ENCODE peak calls at places on chromosomes 11 and 22, in four cellular contexts. B, X, Q and I are unnamed samples.
A peak's percentile ranks its signal among the peaks of the same experiment; 100 is the strongest.

GRCh38 chr11:65921033-65921555 is 1.9 kb downstream of the DRAP1 start:
- DNase-seq in Q (no peak), X (no peak), B (no peak), I (no peak)

GRCh38 chr11:48081151-48082010 is 101.0 kb downstream of the PTPRJ start:
- DNase-seq in X (no peak), B (peak; percentile 35), Q (no peak), I (no peak)

GRCh38 chr11:130002352-130002845 is at the start of gene PRDM10:
- DNase-seq in X (peak; percentile 75), B (peak; percentile 96), Q (peak; percentile 92), I (peak; percentile 93)

GRCh38 chr11:104524276-104524675 is 360.3 kb upstream of the PDGFD start:
- DNase-seq in X (no peak), B (peak; percentile 32), Q (no peak), I (no peak)

GRCh38 chr11:64531906-64532312 is 59.1 kb upstream of the SLC22A12 start:
- DNase-seq in X (no peak), Q (peak; percentile 44), B (no peak), I (no peak)

GRCh38 chr11:64334764-64335741 is 5.0 kb upstream of the CCDC88B start:
- DNase-seq in X (peak; percentile 77), Q (no peak), B (peak; percentile 70), I (no peak)

GRCh38 chr11:27864046-27865025 is 164.1 kb upstream of the BDNF start:
- DNase-seq in X (no peak), B (no peak), Q (peak; percentile 61), I (no peak)

GRCh38 chr11:43943357-43943930 is 1.0 kb downstream of the C11orf96 start:
- DNase-seq in B (peak; percentile 41), X (no peak), Q (peak; percentile 64), I (no peak)

GRCh38 chr11:44286268-44286880 is 23.6 kb downstream of the ALX4 start:
- DNase-seq in Q (peak; percentile 79), B (peak; percentile 70), X (peak; percentile 93), I (peak; percentile 34)

GRCh38 chr11:843086-843704 is 543 bp downstream of the TSPAN4 start:
- DNase-seq in X (no peak), B (peak; percentile 54), Q (no peak), I (peak; percentile 45)

GRCh38 chr22:42330953-42331525 is 60.6 kb upstream of the TCF20 start:
- DNase-seq in Q (no peak), X (no peak), B (no peak), I (peak; percentile 42)

GRCh38 chr22:16974298-16975084 is 33.5 kb downstream of the GAB4 start:
- DNase-seq in X (no peak), B (no peak), Q (no peak), I (no peak)

GRCh38 chr22:38267086-38267485 is 5.7 kb downstream of the TMEM184B start:
- DNase-seq in Q (no peak), X (no peak), B (no peak), I (no peak)

GRCh38 chr22:39877079-39877682 is 16.4 kb downstream of the ENTHD1 start:
- DNase-seq in Q (no peak), X (no peak), B (no peak), I (no peak)

GRCh38 chr11:72006309-72007088 is 7.8 kb downstream of the IL18BP start:
- DNase-seq in B (no peak), Q (no peak), X (no peak), I (no peak)

GRCh38 chr11:62851807-62852522 is 12.6 kb upstream of the WDR74 start:
- DNase-seq in Q (no peak), B (no peak), X (no peak), I (no peak)
- H3K4me3 ChIP-seq in Q (no peak overlapping the region), B (no peak overlapping the region), X (no peak overlapping the region), I (no peak overlapping the region)

GRCh38 chr22:47286590-47286989 is 524.1 kb downstream of the TBC1D22A start:
- DNase-seq in B (no peak), X (no peak), Q (no peak), I (no peak)
- H3K9me3 ChIP-seq in B (no peaks in the 10 kb centered on the region), X (no peaks in the 10 kb centered on the region), Q (no peaks in the 10 kb centered on the region), I (no peaks in the 10 kb centered on the region)

GRCh38 chr11:14339356-14339755 is 19.6 kb downstream of the RRAS2 start:
- DNase-seq in X (no peak), B (no peak), Q (no peak), I (no peak)

GRCh38 chr11:14336507-14337503 is 22.2 kb downstream of the RRAS2 start:
- DNase-seq in B (peak; percentile 73), X (no peak), Q (no peak), I (no peak)

GRCh38 chr11:14342906-14343305 is 16.1 kb downstream of the RRAS2 start:
- DNase-seq in Q (no peak), X (no peak), B (peak; percentile 69), I (no peak)

GRCh38 chr11:14341968-14342367 is 17.0 kb downstream of the RRAS2 start:
- DNase-seq in B (no peak), X (no peak), Q (no peak), I (no peak)

DNA sequence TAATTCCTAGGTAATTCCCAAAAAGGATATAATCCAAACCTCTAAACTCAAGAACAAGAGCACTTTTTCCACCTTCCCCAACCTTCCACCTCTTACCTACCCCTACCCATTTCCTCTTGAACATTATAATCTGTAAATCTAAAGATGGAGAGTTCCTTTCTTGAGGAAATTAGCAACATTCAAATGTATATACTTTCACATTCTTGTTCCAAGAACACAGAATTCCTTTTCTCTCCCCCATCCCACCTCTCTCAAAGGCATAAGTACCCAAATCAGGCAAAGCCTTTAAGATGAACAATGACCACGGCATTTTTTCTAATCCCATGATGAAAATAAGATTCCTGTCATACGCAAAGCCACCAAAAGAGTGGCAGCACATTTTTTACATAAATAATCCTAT is 18.3 kb downstream of the RRAS2 start:
- DNase-seq in X (peak; percentile 69), Q (no peak), B (no peak), I (peak; percentile 52)
- H3K4me1 ChIP-seq in X (no peaks in the 10 kb centered on the region), Q (peaks cover 2% of the 10 kb centered on the region), B (peaks cover 54% of the 10 kb centered on the region), I (peaks cover 29% of the 10 kb centered on the region)

GRCh38 chr11:62925745-62926668 is 4.8 kb upstream of the CHRM1 start:
- DNase-seq in Q (no peak), X (no peak), B (peak; percentile 34), I (no peak)
- H3K4me3 ChIP-seq in Q (no peak overlapping the region), X (peak overlapping the region; percentile 64), B (peak overlapping the region; percentile 37), I (no peak overlapping the region)

DNA sequence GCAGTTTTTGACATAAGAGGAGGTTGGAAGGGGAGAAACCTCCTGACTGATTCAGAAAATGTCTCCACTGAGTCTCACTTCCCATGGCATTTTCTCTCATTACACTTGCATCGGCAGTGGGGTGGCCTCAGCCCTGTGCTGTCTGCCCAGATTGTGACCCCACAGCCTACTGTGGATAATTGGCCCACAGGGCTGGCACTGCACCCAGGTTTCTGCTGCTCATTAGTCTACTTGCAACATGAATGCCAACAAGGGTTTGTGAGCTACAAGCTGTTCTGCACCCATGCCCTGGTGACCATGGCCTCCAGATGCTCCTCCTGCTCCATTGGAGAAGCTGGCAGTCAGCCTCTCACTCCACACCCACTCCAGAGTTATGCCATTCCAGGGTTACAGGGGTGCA is 296.0 kb downstream of the CTTN start:
- DNase-seq in X (no peak), Q (peak; percentile 30), B (no peak), I (no peak)
- H3K9me3 ChIP-seq in X (peaks cover 21% of the 10 kb centered on the region), Q (no peaks in the 10 kb centered on the region), B (peaks cover 2% of the 10 kb centered on the region), I (no peaks in the 10 kb centered on the region)

GRCh38 chr22:20243545-20244249 is 24.4 kb downstream of the RTN4R start:
- DNase-seq in Q (no peak), B (peak; percentile 56), X (no peak), I (peak; percentile 30)
- H3K4me1 ChIP-seq in Q (no peaks in the 10 kb centered on the region), B (peaks cover 4% of the 10 kb centered on the region), X (peaks cover 49% of the 10 kb centered on the region), I (no peaks in the 10 kb centered on the region)

DNA sequence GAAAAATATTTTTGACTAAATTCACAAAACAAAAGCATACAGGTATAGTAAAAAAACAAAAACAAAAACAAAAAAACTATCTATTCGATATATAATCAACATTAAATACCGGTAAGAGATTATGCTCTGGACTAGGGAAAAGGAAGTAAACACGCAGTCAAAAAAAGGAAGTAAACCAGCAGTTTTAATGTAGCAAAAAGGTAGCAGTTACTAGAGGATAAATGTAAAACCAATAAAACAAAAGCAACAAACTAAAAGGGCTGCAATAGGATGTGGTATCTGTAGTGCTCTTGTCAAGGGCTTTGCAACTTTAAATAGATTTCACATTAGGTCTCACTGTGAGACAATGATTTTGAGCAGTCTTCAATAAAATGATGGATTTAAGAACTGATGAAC is 2.4 kb downstream of the TRIM22 start:
- DNase-seq in B (no peak), Q (no peak), X (no peak), I (no peak)
- H3K4me3 ChIP-seq in B (peak overlapping the region; percentile 89), Q (no peak overlapping the region), X (no peak overlapping the region), I (peak overlapping the region; percentile 29)

GRCh38 chr22:48442663-48443062 is 1385.0 kb downstream of the BRD1 start:
- DNase-seq in Q (no peak), X (no peak), B (no peak), I (no peak)
- H3K9me3 ChIP-seq in Q (no peaks in the 10 kb centered on the region), X (no peaks in the 10 kb centered on the region), B (no peaks in the 10 kb centered on the region), I (no peaks in the 10 kb centered on the region)

DNA sequence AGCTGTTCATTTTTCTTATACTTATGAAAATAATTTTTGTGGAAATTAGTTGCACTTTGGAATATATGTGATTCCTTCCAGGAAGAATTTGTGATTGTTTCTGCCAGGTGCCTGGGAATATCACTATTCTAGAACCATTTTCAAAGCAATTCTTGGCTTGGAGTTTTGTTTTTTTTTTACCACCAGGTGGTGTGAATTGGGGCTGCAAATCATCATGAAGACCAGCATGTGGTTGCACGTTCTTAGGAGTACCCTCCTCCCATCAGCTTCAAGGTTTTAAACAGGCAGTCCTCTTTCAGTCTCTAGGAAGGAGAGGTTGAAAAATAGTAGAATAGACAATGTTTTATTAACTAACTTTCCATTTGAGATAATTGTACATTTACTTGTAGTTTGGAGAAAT is 25.9 kb downstream of the USP47 start:
- DNase-seq in Q (no peak), B (no peak), X (no peak), I (no peak)
- H3K4me1 ChIP-seq in Q (peaks cover 13% of the 10 kb centered on the region), B (no peaks in the 10 kb centered on the region), X (peaks cover 4% of the 10 kb centered on the region), I (peaks cover 12% of the 10 kb centered on the region)